ENCODE peak calls at places on chromosomes 3 and 15, in ten cellular contexts. M is right atrium auricular region; B is psoas muscle; R is upper lobe of right lung; U is CD8-positive, alpha-beta T cell; P is mammary epithelial cell; Y is CD8-positive, alpha-beta memory T cell; C is adrenal gland; Z is heart right ventricle; K is hepatocyte. Q is an unnamed sample.

GRCh38 chr15:58201536-58201935 is 63.4 kb downstream of the AQP9 start:
- DNase-seq in B (no peak), Z (no peak), P (no peak), M (no peak), Y (no peak), U (no peak), K (no peak), C (no peak), R (no peak), Q (no peak)

GRCh38 chr15:81098884-81099601 is 35.0 kb upstream of the CFAP161 start:
- DNase-seq in B (peak; percentile 23), C (peak; percentile 69), M (peak; percentile 66), Y (no peak), K (no peak), P (no peak), U (no peak), Z (peak; percentile 75), R (no peak), Q (no peak)

GRCh38 chr15:99704444-99704838 is 28.8 kb downstream of the LYSMD4 start:
- DNase-seq in Y (peak; percentile 68), Z (peak; percentile 78), R (no peak), P (peak; percentile 83), M (no peak), C (no peak), K (peak; percentile 92), U (no peak), B (no peak), Q (no peak)

GRCh38 chr15:84929795-84930371 is 45.4 kb downstream of the SLC28A1 start:
- DNase-seq in K (peak; percentile 94), U (no peak), P (peak; percentile 98), B (no peak), R (no peak), M (no peak), C (peak; percentile 73), Y (no peak), Z (no peak), Q (no peak)

GRCh38 chr3:189188466-189188865 is 16.7 kb downstream of the TPRG1 start:
- DNase-seq in K (peak; percentile 66), Y (no peak), P (no peak), U (no peak), Z (no peak), B (no peak), C (no peak), R (no peak), M (no peak), Q (no peak)

GRCh38 chr15:36798366-36798765 is 218.9 kb downstream of the CDIN1 start:
- DNase-seq in K (no peak), M (no peak), R (no peak), P (no peak), Z (no peak), B (no peak), C (no peak), Y (no peak), U (no peak), Q (no peak)

GRCh38 chr3:171286580-171287249 is 173.5 kb downstream of the TNIK start:
- DNase-seq in B (no peak), P (peak; percentile 87), M (no peak), Y (no peak), Z (no peak), R (no peak), K (peak; percentile 23), U (no peak), C (no peak), Q (no peak)

GRCh38 chr3:155233213-155233612 is 60.3 kb downstream of the STRIT1 start:
- DNase-seq in Z (peak; percentile 76), K (peak; percentile 45), P (peak; percentile 69), U (no peak), B (peak; percentile 58), Y (no peak), C (peak; percentile 55), M (peak; percentile 83), R (no peak), Q (no peak)

GRCh38 chr15:89822030-89822429 is 7.4 kb upstream of the ANPEP start:
- DNase-seq in P (peak; percentile 64), U (no peak), M (no peak), R (peak; percentile 40), B (no peak), K (no peak), Y (no peak), C (no peak), Z (no peak), Q (no peak)

GRCh38 chr15:73015493-73015892 is 36.8 kb upstream of the NEO1 start:
- DNase-seq in K (no peak), C (no peak), R (no peak), Z (no peak), P (no peak), M (no peak), U (no peak), Y (no peak), B (no peak), Q (no peak)

GRCh38 chr3:24462737-24463136 is 31.9 kb downstream of the THRB start:
- DNase-seq in Z (no peak), Y (no peak), R (no peak), U (no peak), M (no peak), P (no peak), B (no peak), C (no peak), K (no peak), Q (no peak)

GRCh38 chr3:187773233-187773962 is 28.1 kb upstream of the BCL6 start:
- DNase-seq in Z (no peak), B (no peak), M (no peak), U (no peak), Y (no peak), C (no peak), P (no peak), R (no peak), K (no peak), Q (no peak)

GRCh38 chr3:151556591-151556990 is 95.7 kb upstream of the IGSF10 start:
- DNase-seq in C (no peak), Y (no peak), U (no peak), Z (no peak), P (no peak), K (no peak), B (no peak), R (no peak), M (no peak), Q (no peak)

GRCh38 chr15:40773902-40774301 is 4.1 kb downstream of the C15orf62 start:
- DNase-seq in Z (no peak), P (no peak), M (no peak), C (no peak), U (no peak), R (no peak), B (no peak), K (no peak), Y (no peak), Q (no peak)

GRCh38 chr3:107954845-107955244 is 136.0 kb downstream of the CD47 start:
- DNase-seq in P (no peak), Y (no peak), M (no peak), B (no peak), R (no peak), C (no peak), U (no peak), Z (no peak), K (no peak), Q (no peak)

GRCh38 chr3:181103605-181104004 is 114.1 kb upstream of the DNAJC19 start:
- DNase-seq in P (peak; percentile 7), B (no peak), K (peak; percentile 19), Y (no peak), C (no peak), U (no peak), Z (no peak), M (no peak), R (no peak), Q (no peak)

DNA sequence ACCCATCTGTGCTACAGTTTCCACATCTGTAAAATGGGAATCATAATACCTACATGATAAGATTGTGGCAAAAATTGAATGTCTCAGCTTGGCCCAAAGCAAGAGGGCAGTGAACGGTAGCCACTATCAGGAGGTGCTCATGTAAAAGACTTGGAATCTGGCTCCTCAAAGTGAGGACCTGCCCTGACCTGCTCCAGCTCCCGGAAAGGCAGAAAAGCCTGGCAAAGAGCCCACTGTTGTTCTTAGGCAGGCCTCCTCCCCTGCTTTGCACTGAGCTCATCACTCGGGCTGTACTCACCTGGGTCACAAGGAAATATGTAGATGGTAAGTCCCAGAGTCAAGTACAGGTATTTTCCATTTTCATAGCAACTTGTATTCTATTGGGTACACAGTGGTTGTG is 250.7 kb upstream of the TBL1XR1 start:
- DNase-seq in C (no peak), U (no peak), M (no peak), Y (no peak), Z (no peak), B (no peak), K (no peak), P (peak; percentile 99), R (peak; percentile 84), Q (no peak)
- H3K27ac ChIP-seq in C (no peak overlapping the region), U (no peak overlapping the region), M (no peak overlapping the region), Y (no peak overlapping the region), Z (no peak overlapping the region), B (no peak overlapping the region), K (peak overlapping the region; percentile 73), P (peak overlapping the region; percentile 99), R (no peak overlapping the region), Q (no peak overlapping the region)

DNA sequence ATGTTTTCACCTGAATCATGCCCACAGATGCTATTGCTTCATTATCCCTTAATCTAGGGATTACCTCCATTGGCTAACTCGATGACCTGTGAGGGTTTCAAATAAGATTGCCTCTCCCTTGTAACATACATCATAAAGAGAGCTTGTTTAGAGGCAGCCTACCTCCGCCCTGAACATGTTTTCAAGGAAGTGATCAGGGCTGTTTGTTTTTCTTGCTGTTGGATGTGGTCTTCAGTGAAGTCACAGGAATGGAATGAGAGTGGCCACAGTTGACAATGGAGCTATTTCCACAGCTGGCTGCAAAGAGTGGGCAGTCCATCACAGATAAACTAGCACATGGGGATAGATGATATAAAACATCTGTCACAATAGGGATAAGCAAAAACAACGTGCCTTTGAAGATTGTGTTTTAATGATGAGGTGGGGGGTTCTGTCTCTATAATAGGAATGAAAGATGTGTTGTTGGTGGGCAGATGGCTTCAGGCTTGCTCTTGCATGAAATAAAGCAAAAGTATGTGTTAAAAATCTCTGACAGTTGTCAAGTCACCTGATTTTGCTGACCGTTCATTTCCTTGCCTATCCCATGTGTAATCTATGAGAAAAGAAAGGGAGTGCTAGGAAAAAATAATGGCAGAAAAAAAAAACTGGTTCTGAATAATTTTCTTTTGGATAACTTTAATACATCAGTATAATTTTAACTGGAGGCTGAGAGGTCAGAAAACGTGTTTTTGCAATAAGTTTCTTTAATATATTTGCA is 642.3 kb downstream of the RBMS3 start:
- DNase-seq in B (no peak), Z (peak; percentile 30), M (peak; percentile 59), Y (no peak), R (no peak), U (no peak), K (peak; percentile 18), C (no peak), P (peak; percentile 96), Q (no peak)
- H3K27ac ChIP-seq in B (no peak overlapping the region), Z (no peak overlapping the region), M (no peak overlapping the region), Y (no peak overlapping the region), R (no peak overlapping the region), U (no peak overlapping the region), K (no peak overlapping the region), C (no peak overlapping the region), P (no peak overlapping the region), Q (no peak overlapping the region)

GRCh38 chr3:185648396-185648795 is 62.3 kb downstream of the SENP2 start:
- DNase-seq in M (peak; percentile 26), Y (no peak), R (no peak), C (no peak), B (no peak), K (no peak), Z (no peak), U (no peak), P (no peak), Q (no peak)
- H3K27ac ChIP-seq in M (no peak overlapping the region), Y (no peak overlapping the region), R (no peak overlapping the region), C (no peak overlapping the region), B (no peak overlapping the region), K (no peak overlapping the region), Z (no peak overlapping the region), U (no peak overlapping the region), P (no peak overlapping the region), Q (no peak overlapping the region)

GRCh38 chr3:46536758-46537157 is 29.3 kb downstream of the LRRC2 start:
- DNase-seq in Y (no peak), R (no peak), K (no peak), C (no peak), P (no peak), U (no peak), M (no peak), B (peak; percentile 27), Z (no peak), Q (no peak)
- H3K27ac ChIP-seq in Y (no peak overlapping the region), R (no peak overlapping the region), K (no peak overlapping the region), C (no peak overlapping the region), P (no peak overlapping the region), U (no peak overlapping the region), M (no peak overlapping the region), B (peak overlapping the region; percentile 82), Z (no peak overlapping the region), Q (no peak overlapping the region)

Q was measured in caudate nucleus.